ENCODE peak calls at places on chromosomes 6 and 20, in eight cellular contexts. One of them, this sample, is unnamed.

GRCh38 chr20:9200620-9201019 is 131.7 kb downstream of the PLCB4 start:
- DNase-seq in SK-N-SH: no peak
- DNase-seq in MM.1S: no peak
- DNase-seq in neural progenitor cell: no peak
- DNase-seq in GM23338: no peak
- DNase-seq in OCI-LY7: no peak
- DNase-seq in HCT116: peak; percentile 36
- DNase-seq in PC-3: peak; percentile 96
- DNase-seq in this sample: peak; percentile 64

GRCh38 chr6:90008908-90009501 is 114.7 kb downstream of the GJA10 start:
- DNase-seq in SK-N-SH: no peak
- DNase-seq in MM.1S: peak; percentile 8
- DNase-seq in neural progenitor cell: no peak
- DNase-seq in GM23338: no peak
- DNase-seq in OCI-LY7: no peak
- DNase-seq in HCT116: no peak
- DNase-seq in PC-3: peak; percentile 70
- DNase-seq in this sample: peak; percentile 56

GRCh38 chr6:48016027-48016755 is 94.8 kb downstream of the PTCHD4 start:
- DNase-seq in SK-N-SH: no peak
- DNase-seq in MM.1S: no peak
- DNase-seq in neural progenitor cell: peak; percentile 58
- DNase-seq in GM23338: no peak
- DNase-seq in OCI-LY7: no peak
- DNase-seq in HCT116: no peak
- DNase-seq in PC-3: no peak
- DNase-seq in this sample: no peak

GRCh38 chr6:35077006-35077712 is 64.0 kb downstream of the TCP11 start:
- DNase-seq in SK-N-SH: no peak
- DNase-seq in MM.1S: no peak
- DNase-seq in neural progenitor cell: no peak
- DNase-seq in GM23338: no peak
- DNase-seq in OCI-LY7: no peak
- DNase-seq in HCT116: no peak
- DNase-seq in PC-3: no peak
- DNase-seq in this sample: no peak

GRCh38 chr20:63564036-63564810 is 9.8 kb downstream of the HELZ2 start:
- DNase-seq in SK-N-SH: no peak
- DNase-seq in MM.1S: no peak
- DNase-seq in neural progenitor cell: no peak
- DNase-seq in GM23338: no peak
- DNase-seq in OCI-LY7: no peak
- DNase-seq in HCT116: no peak
- DNase-seq in PC-3: no peak
- DNase-seq in this sample: no peak

GRCh38 chr6:548517-548916 is 108.4 kb downstream of the HUS1B start:
- DNase-seq in SK-N-SH: no peak
- DNase-seq in MM.1S: no peak
- DNase-seq in neural progenitor cell: no peak
- DNase-seq in GM23338: no peak
- DNase-seq in OCI-LY7: no peak
- DNase-seq in HCT116: no peak
- DNase-seq in PC-3: no peak
- DNase-seq in this sample: no peak

GRCh38 chr6:6890400-6890858 is 217.3 kb upstream of the RREB1 start:
- DNase-seq in SK-N-SH: peak; percentile 32
- DNase-seq in MM.1S: no peak
- DNase-seq in neural progenitor cell: peak; percentile 57
- DNase-seq in GM23338: peak; percentile 70
- DNase-seq in OCI-LY7: no peak
- DNase-seq in HCT116: no peak
- DNase-seq in PC-3: no peak
- DNase-seq in this sample: peak; percentile 48

GRCh38 chr6:40349092-40349491 is 238.1 kb downstream of the LRFN2 start:
- DNase-seq in SK-N-SH: no peak
- DNase-seq in MM.1S: no peak
- DNase-seq in neural progenitor cell: no peak
- DNase-seq in GM23338: no peak
- DNase-seq in OCI-LY7: no peak
- DNase-seq in HCT116: no peak
- DNase-seq in PC-3: no peak
- DNase-seq in this sample: no peak

GRCh38 chr6:2823104-2823850 is 18.4 kb downstream of the SERPINB1 start:
- DNase-seq in SK-N-SH: no peak
- DNase-seq in MM.1S: no peak
- DNase-seq in neural progenitor cell: no peak
- DNase-seq in GM23338: no peak
- DNase-seq in OCI-LY7: no peak
- DNase-seq in HCT116: no peak
- DNase-seq in PC-3: peak; percentile 88
- DNase-seq in this sample: peak; percentile 13

GRCh38 chr6:151534576-151534975 is 40.8 kb downstream of the CCDC170 start:
- DNase-seq in SK-N-SH: no peak
- DNase-seq in MM.1S: no peak
- DNase-seq in neural progenitor cell: no peak
- DNase-seq in GM23338: no peak
- DNase-seq in OCI-LY7: no peak
- DNase-seq in HCT116: no peak
- DNase-seq in PC-3: no peak
- DNase-seq in this sample: peak; percentile 39

GRCh38 chr6:70131528-70131927 is 171.4 kb downstream of the COL9A1 start:
- DNase-seq in SK-N-SH: no peak
- DNase-seq in MM.1S: peak; percentile 79
- DNase-seq in neural progenitor cell: no peak
- DNase-seq in GM23338: no peak
- DNase-seq in OCI-LY7: no peak
- DNase-seq in HCT116: no peak
- DNase-seq in PC-3: no peak
- DNase-seq in this sample: no peak

GRCh38 chr6:3751730-3752537 is 421 bp upstream of the PXDC1 start:
- DNase-seq in SK-N-SH: peak; percentile 94
- DNase-seq in MM.1S: peak; percentile 55
- DNase-seq in neural progenitor cell: peak; percentile 91
- DNase-seq in GM23338: peak; percentile 88
- DNase-seq in OCI-LY7: no peak
- DNase-seq in HCT116: peak; percentile 24
- DNase-seq in PC-3: peak; percentile 88
- DNase-seq in this sample: peak; percentile 98

GRCh38 chr20:37335642-37336368 is 10.1 kb upstream of the SRC start:
- DNase-seq in SK-N-SH: no peak
- DNase-seq in MM.1S: no peak
- DNase-seq in neural progenitor cell: no peak
- DNase-seq in GM23338: no peak
- DNase-seq in OCI-LY7: no peak
- DNase-seq in HCT116: no peak
- DNase-seq in PC-3: peak; percentile 66
- DNase-seq in this sample: peak; percentile 40
- H2AFZ ChIP-seq in SK-N-SH: peak overlapping the region; percentile 56
- H2AFZ ChIP-seq in MM.1S: peak overlapping the region; percentile 44
- H2AFZ ChIP-seq in neural progenitor cell: no peak overlapping the region
- H2AFZ ChIP-seq in GM23338: peak overlapping the region; percentile 91
- H2AFZ ChIP-seq in OCI-LY7: no peak overlapping the region
- H2AFZ ChIP-seq in HCT116: no peak overlapping the region
- H2AFZ ChIP-seq in PC-3: peak overlapping the region; percentile 51
- H2AFZ ChIP-seq in this sample: peak overlapping the region; percentile 74

GRCh38 chr6:156839591-156840001 is 62.4 kb downstream of the ARID1B start:
- DNase-seq in SK-N-SH: no peak
- DNase-seq in MM.1S: no peak
- DNase-seq in neural progenitor cell: no peak
- DNase-seq in GM23338: no peak
- DNase-seq in OCI-LY7: no peak
- DNase-seq in HCT116: no peak
- DNase-seq in PC-3: no peak
- DNase-seq in this sample: peak; percentile 79

GRCh38 chr6:156841508-156841907 is 64.3 kb downstream of the ARID1B start:
- DNase-seq in SK-N-SH: no peak
- DNase-seq in MM.1S: no peak
- DNase-seq in neural progenitor cell: no peak
- DNase-seq in GM23338: no peak
- DNase-seq in OCI-LY7: no peak
- DNase-seq in HCT116: no peak
- DNase-seq in PC-3: no peak
- DNase-seq in this sample: no peak

GRCh38 chr6:156840136-156840535 is 63.0 kb downstream of the ARID1B start:
- DNase-seq in SK-N-SH: no peak
- DNase-seq in MM.1S: no peak
- DNase-seq in neural progenitor cell: no peak
- DNase-seq in GM23338: no peak
- DNase-seq in OCI-LY7: no peak
- DNase-seq in HCT116: no peak
- DNase-seq in PC-3: no peak
- DNase-seq in this sample: peak; percentile 39

GRCh38 chr6:156842598-156843250 is 65.5 kb downstream of the ARID1B start:
- DNase-seq in SK-N-SH: no peak
- DNase-seq in MM.1S: no peak
- DNase-seq in neural progenitor cell: no peak
- DNase-seq in GM23338: no peak
- DNase-seq in OCI-LY7: no peak
- DNase-seq in HCT116: no peak
- DNase-seq in PC-3: no peak
- DNase-seq in this sample: peak; percentile 40

DNA sequence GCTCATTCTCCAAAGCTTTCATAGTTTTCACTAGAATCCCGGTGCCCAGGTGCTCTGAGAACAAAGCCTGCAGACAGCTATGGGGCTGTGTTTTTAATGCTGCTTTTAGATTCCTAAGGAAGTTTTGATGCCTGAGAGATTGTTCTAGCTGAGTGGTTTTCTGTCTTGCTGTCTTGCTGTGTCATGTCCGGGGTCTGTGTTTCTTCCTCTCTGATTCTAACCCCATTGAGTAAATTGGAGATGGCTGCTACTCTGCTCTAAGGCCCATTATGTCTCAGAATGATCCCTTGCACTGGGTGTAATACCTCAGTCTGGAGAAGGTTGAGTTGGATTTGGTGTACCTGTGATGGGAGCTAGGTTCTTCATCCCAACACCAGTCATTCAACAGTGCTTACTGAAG is 63.4 kb downstream of the ARID1B start:
- DNase-seq in SK-N-SH: no peak
- DNase-seq in MM.1S: no peak
- DNase-seq in neural progenitor cell: peak; percentile 21
- DNase-seq in GM23338: no peak
- DNase-seq in OCI-LY7: peak; percentile 38
- DNase-seq in HCT116: no peak
- DNase-seq in PC-3: no peak
- DNase-seq in this sample: peak; percentile 36
- H3K4me3 ChIP-seq in SK-N-SH: no peak overlapping the region
- H3K4me3 ChIP-seq in MM.1S: no peak overlapping the region
- H3K4me3 ChIP-seq in neural progenitor cell: no peak overlapping the region
- H3K4me3 ChIP-seq in GM23338: no peak overlapping the region
- H3K4me3 ChIP-seq in OCI-LY7: peak overlapping the region; percentile 4
- H3K4me3 ChIP-seq in HCT116: no peak overlapping the region
- H3K4me3 ChIP-seq in PC-3: no peak overlapping the region
- H3K4me3 ChIP-seq in this sample: peak overlapping the region; percentile 30

DNA sequence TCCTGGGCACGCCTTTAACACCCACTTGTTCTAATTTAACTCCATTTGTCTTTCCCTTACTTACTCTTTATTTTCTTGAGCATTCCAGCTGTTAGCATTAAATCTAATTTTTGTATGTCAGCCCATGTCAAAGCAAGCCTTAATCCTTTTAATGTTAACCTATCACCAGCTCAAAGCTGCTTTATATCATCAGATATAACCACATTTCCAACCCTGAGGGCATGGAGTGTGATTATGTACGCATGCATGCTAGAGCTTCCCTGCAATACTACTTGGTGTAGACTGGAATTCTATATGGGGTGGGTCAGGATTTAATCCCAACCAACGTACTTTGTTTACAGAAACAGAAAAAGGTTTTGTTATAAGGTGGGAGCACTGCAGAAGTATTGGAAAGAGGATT is 139.4 kb upstream of the HMGN3 start:
- DNase-seq in SK-N-SH: peak; percentile 26
- DNase-seq in MM.1S: no peak
- DNase-seq in neural progenitor cell: no peak
- DNase-seq in GM23338: no peak
- DNase-seq in OCI-LY7: no peak
- DNase-seq in HCT116: no peak
- DNase-seq in PC-3: peak; percentile 47
- DNase-seq in this sample: no peak
- TF ChIP-seq EZH2phosphoT487 in SK-N-SH: no peak
- TF ChIP-seq EZH2phosphoT487 in MM.1S: no peak
- TF ChIP-seq EZH2phosphoT487 in neural progenitor cell: no peak
- TF ChIP-seq EZH2phosphoT487 in GM23338: no peak
- TF ChIP-seq EZH2phosphoT487 in OCI-LY7: no peak
- TF ChIP-seq EZH2phosphoT487 in HCT116: no peak
- TF ChIP-seq EZH2phosphoT487 in PC-3: no peak
- TF ChIP-seq EZH2phosphoT487 in this sample: no peak

GRCh38 chr20:49616154-49617007 is 48.4 kb upstream of the PTGIS start:
- DNase-seq in SK-N-SH: no peak
- DNase-seq in MM.1S: no peak
- DNase-seq in neural progenitor cell: no peak
- DNase-seq in GM23338: no peak
- DNase-seq in OCI-LY7: no peak
- DNase-seq in HCT116: no peak
- DNase-seq in PC-3: no peak
- DNase-seq in this sample: no peak

GRCh38 chr20:49612127-49612738 is 44.3 kb upstream of the PTGIS start:
- DNase-seq in SK-N-SH: no peak
- DNase-seq in MM.1S: no peak
- DNase-seq in neural progenitor cell: no peak
- DNase-seq in GM23338: no peak
- DNase-seq in OCI-LY7: no peak
- DNase-seq in HCT116: no peak
- DNase-seq in PC-3: no peak
- DNase-seq in this sample: no peak

GRCh38 chr20:49614338-49615050 is 46.6 kb upstream of the PTGIS start:
- DNase-seq in SK-N-SH: no peak
- DNase-seq in MM.1S: no peak
- DNase-seq in neural progenitor cell: no peak
- DNase-seq in GM23338: no peak
- DNase-seq in OCI-LY7: no peak
- DNase-seq in HCT116: no peak
- DNase-seq in PC-3: no peak
- DNase-seq in this sample: no peak

GRCh38 chr20:49618289-49618688 is 50.4 kb upstream of the PTGIS start:
- DNase-seq in SK-N-SH: no peak
- DNase-seq in MM.1S: no peak
- DNase-seq in neural progenitor cell: no peak
- DNase-seq in GM23338: no peak
- DNase-seq in OCI-LY7: no peak
- DNase-seq in HCT116: no peak
- DNase-seq in PC-3: no peak
- DNase-seq in this sample: no peak

DNA sequence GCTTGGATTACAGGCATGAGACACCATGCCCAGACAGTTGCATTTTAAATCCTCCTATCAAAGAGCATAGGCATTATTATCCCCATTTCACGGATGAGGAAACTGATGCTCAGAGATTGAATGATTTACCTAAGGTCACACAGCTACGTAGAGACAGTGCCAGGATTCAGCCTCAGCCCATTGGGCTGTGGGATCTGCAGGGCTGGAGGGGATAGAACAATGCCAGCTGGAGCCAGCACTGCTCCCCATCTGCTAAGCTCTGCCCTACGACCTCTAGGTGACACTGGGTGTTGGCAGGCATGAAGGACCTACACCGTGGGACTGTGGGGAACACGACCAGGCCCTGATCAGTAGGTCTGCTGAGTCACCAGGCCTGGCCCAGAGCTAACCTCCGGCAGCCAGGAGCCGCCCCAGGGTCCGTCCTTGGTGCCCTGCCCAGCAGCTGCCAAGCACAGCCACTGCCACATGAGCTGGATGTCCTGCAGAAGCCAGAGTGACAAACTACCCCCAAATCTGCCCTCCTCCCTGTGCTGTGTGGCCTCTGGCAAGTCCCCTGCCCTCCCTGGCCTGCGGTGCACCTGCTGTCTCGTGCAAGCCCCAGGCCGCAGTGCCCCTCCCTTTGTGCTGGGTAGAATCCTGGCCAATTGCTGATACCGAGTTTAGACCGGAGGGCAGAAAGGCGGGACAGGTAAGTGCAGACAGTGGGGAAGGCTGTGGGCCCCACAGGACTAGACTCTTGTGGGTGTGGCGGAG is 47.6 kb upstream of the PTGIS start:
- DNase-seq in SK-N-SH: no peak
- DNase-seq in MM.1S: no peak
- DNase-seq in neural progenitor cell: no peak
- DNase-seq in GM23338: no peak
- DNase-seq in OCI-LY7: no peak
- DNase-seq in HCT116: no peak
- DNase-seq in PC-3: peak; percentile 47
- DNase-seq in this sample: peak; percentile 55
- H2AFZ ChIP-seq in SK-N-SH: no peak overlapping the region
- H2AFZ ChIP-seq in MM.1S: no peak overlapping the region
- H2AFZ ChIP-seq in neural progenitor cell: no peak overlapping the region
- H2AFZ ChIP-seq in GM23338: no peak overlapping the region
- H2AFZ ChIP-seq in OCI-LY7: no peak overlapping the region
- H2AFZ ChIP-seq in HCT116: no peak overlapping the region
- H2AFZ ChIP-seq in PC-3: peak overlapping the region; percentile 28
- H2AFZ ChIP-seq in this sample: no peak overlapping the region

This sample was measured in GM23248.